ENCODE peak calls at places on chromosomes 2 and 18, in four cellular contexts. S is DMS53; R is psoas muscle; N is stimulated activated CD4-positive, alpha-beta T cell treated with anti-CD3 and anti-CD28 coated beads, Interleukin-15, amount 100 ng/mL, for 1 hour. A is an unnamed sample.

GRCh38 chr2:26462511-26463251 is 15.2 kb downstream of the OTOF start:
- DNase-seq in N (no peak), S (peak), R (peak), A (no peak)

GRCh38 chr18:55925772-55926171 is 337.8 kb upstream of the TCF4 start:
- DNase-seq in N (no peak), R (no peak), S (no peak), A (no peak)

GRCh38 chr2:201151127-201152074 is 31.5 kb upstream of the CASP10 start:
- DNase-seq in N (no peak), R (no peak), S (peak), A (no peak)

GRCh38 chr18:21163647-21164625 is 52.3 kb upstream of the ROCK1 start:
- DNase-seq in N (no peak), R (no peak), S (no peak), A (no peak)

GRCh38 chr2:105812180-105813044 is 67.7 kb downstream of the NCK2 start:
- DNase-seq in N (no peak), S (peak), R (no peak), A (no peak)

GRCh38 chr2:233418761-233419625 is 64.7 kb downstream of the DGKD start:
- DNase-seq in R (peak), S (no peak), N (no peak), A (no peak)

GRCh38 chr18:79855147-79855910 is 57.6 kb downstream of the KCNG2 start:
- DNase-seq in S (peak), R (no peak), N (no peak), A (no peak)

GRCh38 chr18:44920441-44920840 is 239.8 kb downstream of the SETBP1 start:
- DNase-seq in R (no peak), S (no peak), N (no peak), A (no peak)